ENCODE peak calls at places on chromosomes 2 and 18, in seven cellular contexts. G is naive thymus-derived CD4-positive, alpha-beta T cell; C is CD8-positive, alpha-beta T cell; Y is psoas muscle; V is lower lobe of right lung; R is stimulated activated naive CD8-positive, alpha-beta T cell treated with anti-CD3 and anti-CD28 coated beads, Interleukin-15, amount 100 ng/mL, for 72 hours; T is progenitor cell of endocrine pancreas. P is an unnamed sample.

GRCh38 chr2:74103763-74104162 is 43.9 kb downstream of the BOLA3 start:
- DNase-seq in G (no peak), C (no peak), Y (no peak), V (no peak), R (no peak), T (no peak), P (no peak)

GRCh38 chr2:161556440-161556839 is 67.8 kb upstream of the SLC4A10 start:
- DNase-seq in G (no peak), C (no peak), Y (no peak), V (no peak), R (no peak), T (no peak), P (no peak)

GRCh38 chr2:168717790-168718502 is 84.5 kb upstream of the NOSTRIN start:
- DNase-seq in G (no peak), C (no peak), Y (no peak), V (no peak), R (peak), T (no peak), P (no peak)

GRCh38 chr2:218400167-218400929 is 680 bp downstream of the CTDSP1 start:
- DNase-seq in G (peak), C (no peak), Y (peak), V (peak), R (no peak), T (no peak), P (peak)

GRCh38 chr2:105821428-105822125 is 76.9 kb downstream of the NCK2 start:
- DNase-seq in G (no peak), C (no peak), Y (no peak), V (no peak), R (no peak), T (no peak), P (no peak)

GRCh38 chr18:62523255-62523588 is 397 bp downstream of the ZCCHC2 start:
- DNase-seq in G (no peak), C (no peak), Y (no peak), V (no peak), R (no peak), T (peak), P (no peak)

GRCh38 chr2:231715988-231716616 is 7.8 kb downstream of the PTMA start:
- DNase-seq in G (no peak), C (no peak), Y (peak), V (no peak), R (no peak), T (no peak), P (no peak)

GRCh38 chr2:189192766-189193165 is 13.2 kb upstream of the COL5A2 start:
- DNase-seq in G (no peak), C (no peak), Y (no peak), V (no peak), R (no peak), T (no peak), P (no peak)

GRCh38 chr2:197614532-197614931 is 60.9 kb downstream of the RFTN2 start:
- DNase-seq in G (no peak), C (no peak), Y (no peak), V (no peak), R (no peak), T (no peak), P (no peak)

GRCh38 chr18:3180325-3180724 is 39.4 kb downstream of the MYOM1 start:
- DNase-seq in G (no peak), C (no peak), Y (no peak), V (no peak), R (no peak), T (no peak), P (no peak)

GRCh38 chr2:64062840-64063239 is 43.6 kb upstream of the VPS54 start:
- DNase-seq in G (no peak), C (no peak), Y (no peak), V (no peak), R (no peak), T (no peak), P (no peak)

GRCh38 chr2:56266761-56267411 is 83.1 kb downstream of the CCDC85A start:
- DNase-seq in G (no peak), C (no peak), Y (no peak), V (no peak), R (no peak), T (no peak), P (no peak)

GRCh38 chr2:180222642-180223041 is 215.5 kb upstream of the CWC22 start:
- DNase-seq in G (no peak), C (no peak), Y (no peak), V (no peak), R (no peak), T (no peak), P (no peak)

GRCh38 chr2:101188683-101189405 is 37.7 kb upstream of the TBC1D8 start:
- DNase-seq in G (no peak), C (no peak), Y (no peak), V (no peak), R (no peak), T (peak), P (no peak)

GRCh38 chr2:86747708-86748627 is 27.9 kb downstream of the RMND5A start:
- DNase-seq in G (no peak), C (no peak), Y (no peak), V (no peak), R (peak), T (no peak), P (no peak)

GRCh38 chr18:74834424-74835309 is 237.0 kb downstream of the ZNF407 start:
- DNase-seq in G (no peak), C (no peak), Y (no peak), V (no peak), R (no peak), T (no peak), P (no peak)

GRCh38 chr2:12456293-12457151 is 260.2 kb upstream of the TRIB2 start:
- DNase-seq in G (peak), C (peak), Y (peak), V (peak), R (peak), T (no peak), P (peak)

GRCh38 chr2:186570587-186570986 is 19.3 kb upstream of the ITGAV start:
- DNase-seq in G (no peak), C (no peak), Y (no peak), V (no peak), R (no peak), T (no peak), P (no peak)

GRCh38 chr2:241234962-241235361 is 46.5 kb downstream of the ANO7 start:
- DNase-seq in G (no peak), C (no peak), Y (peak), V (no peak), R (no peak), T (no peak), P (peak)

GRCh38 chr2:172287605-172288326 is 139.6 kb upstream of the ITGA6 start:
- DNase-seq in G (no peak), C (no peak), Y (no peak), V (no peak), R (no peak), T (no peak), P (no peak)

GRCh38 chr2:223203971-223204370 is 152.0 kb downstream of the KCNE4 start:
- DNase-seq in G (no peak), C (no peak), Y (no peak), V (no peak), R (no peak), T (no peak), P (no peak)

GRCh38 chr2:169704160-169704713 is 10.0 kb downstream of the PHOSPHO2 start:
- DNase-seq in G (no peak), C (no peak), Y (no peak), V (no peak), R (no peak), T (no peak), P (no peak)

GRCh38 chr2:102258386-102259074 is 52.8 kb upstream of the IL1RL1 start:
- DNase-seq in G (no peak), C (no peak), Y (no peak), V (no peak), R (peak), T (no peak), P (no peak)

GRCh38 chr2:116877944-116878343 is 936.5 kb upstream of the DDX18 start:
- DNase-seq in G (no peak), C (no peak), Y (no peak), V (no peak), R (no peak), T (no peak), P (no peak)

P was measured in posterior vena cava.